ENCODE peak calls at places on chromosomes 2 and 18, in seven cellular contexts. D is posterior vena cava, L is HEK293T, H is NCI-H510A treated with DMSO at 0.1 percent for 48 hours, O is omental fat pad, T is uterus, F is HTR-8/SVneo. N is an unnamed sample.

GRCh38 chr2:62407838-62408589 is 98.0 kb downstream of the TMEM17 start:
- DNase-seq in D (peak; percentile 51), L (no peak), H (no peak), O (no peak), T (peak; percentile 67), F (no peak), N (no peak)

GRCh38 chr18:8963876-8964275 is 138.6 kb upstream of the NDUFV2 start:
- DNase-seq in D (no peak), L (no peak), H (no peak), O (no peak), T (no peak), F (no peak), N (no peak)

GRCh38 chr18:74299746-74300145 is 8.0 kb upstream of the CYB5A start:
- DNase-seq in D (no peak), L (no peak), H (no peak), O (no peak), T (no peak), F (no peak), N (no peak)

GRCh38 chr2:176641436-176641835 is 372.2 kb downstream of the MTX2 start:
- DNase-seq in D (no peak), L (no peak), H (no peak), O (no peak), T (no peak), F (no peak), N (no peak)

GRCh38 chr2:227545990-227546389 is 52.7 kb upstream of the SCYGR2 start:
- DNase-seq in D (peak; percentile 76), L (no peak), H (no peak), O (no peak), T (no peak), F (no peak), N (no peak)

GRCh38 chr18:13452448-13452811 is 233.9 kb downstream of the LDLRAD4 start:
- DNase-seq in D (no peak), L (no peak), H (no peak), O (no peak), T (peak; percentile 50), F (peak; percentile 15), N (peak; percentile 92)

GRCh38 chr2:118221952-118222594 is 133.8 kb downstream of the INSIG2 start:
- DNase-seq in D (no peak), L (peak; percentile 59), H (peak; percentile 81), O (no peak), T (no peak), F (peak; percentile 43), N (no peak)

GRCh38 chr18:42030586-42031182 is 75.7 kb downstream of the PIK3C3 start:
- DNase-seq in D (no peak), L (peak; percentile 31), H (peak; percentile 12), O (no peak), T (no peak), F (peak; percentile 21), N (no peak)

GRCh38 chr2:61980758-61981157 is 75.3 kb downstream of the COMMD1 start:
- DNase-seq in D (no peak), L (no peak), H (no peak), O (no peak), T (no peak), F (no peak), N (no peak)

GRCh38 chr2:35415282-35415681 is 940.3 kb upstream of the CRIM1 start:
- DNase-seq in D (no peak), L (no peak), H (no peak), O (no peak), T (no peak), F (no peak), N (no peak)

GRCh38 chr2:110674620-110675555 is 3.0 kb downstream of the BUB1 start:
- DNase-seq in D (no peak), L (no peak), H (peak; percentile 46), O (no peak), T (no peak), F (no peak), N (no peak)

GRCh38 chr18:49862656-49863385 is 49.5 kb upstream of the ACAA2 start:
- DNase-seq in D (no peak), L (no peak), H (no peak), O (no peak), T (no peak), F (no peak), N (no peak)

GRCh38 chr2:168740788-168741187 is 61.6 kb upstream of the NOSTRIN start:
- DNase-seq in D (no peak), L (no peak), H (no peak), O (no peak), T (no peak), F (no peak), N (no peak)

GRCh38 chr2:180910831-180911665 is 69.4 kb upstream of the UBE2E3 start:
- DNase-seq in D (no peak), L (no peak), H (no peak), O (no peak), T (no peak), F (no peak), N (no peak)

GRCh38 chr2:63652063-63652985 is 63.6 kb downstream of the MDH1 start:
- DNase-seq in D (no peak), L (no peak), H (no peak), O (no peak), T (no peak), F (no peak), N (no peak)

GRCh38 chr2:1494906-1495305 is 81.6 kb downstream of the TPO start:
- DNase-seq in D (peak; percentile 28), L (no peak), H (no peak), O (no peak), T (no peak), F (no peak), N (no peak)

GRCh38 chr2:212723226-212723625 is 184.6 kb upstream of the ERBB4 start:
- DNase-seq in D (no peak), L (no peak), H (no peak), O (no peak), T (no peak), F (no peak), N (no peak)

GRCh38 chr2:59000796-59001195 is 759.7 kb upstream of the FANCL start:
- DNase-seq in D (no peak), L (no peak), H (no peak), O (no peak), T (no peak), F (no peak), N (no peak)

GRCh38 chr2:230330725-230331124 is 3.7 kb downstream of the SP140L start:
- DNase-seq in D (no peak), L (no peak), H (no peak), O (no peak), T (no peak), F (no peak), N (no peak)

GRCh38 chr2:112881217-112882000 is 29.6 kb upstream of the IL37 start:
- DNase-seq in D (no peak), L (no peak), H (no peak), O (no peak), T (no peak), F (peak; percentile 81), N (no peak)

GRCh38 chr2:100470898-100471514 is 724 bp downstream of the NMS start:
- DNase-seq in D (no peak), L (peak; percentile 74), H (no peak), O (no peak), T (no peak), F (peak; percentile 30), N (no peak)

GRCh38 chr2:6782523-6783061 is 83.1 kb downstream of the CMPK2 start:
- DNase-seq in D (no peak), L (no peak), H (no peak), O (no peak), T (no peak), F (no peak), N (no peak)

GRCh38 chr2:239625106-239625845 is 224.5 kb upstream of the HDAC4 start:
- DNase-seq in D (peak; percentile 57), L (no peak), H (no peak), O (no peak), T (no peak), F (no peak), N (no peak)

GRCh38 chr18:74252032-74252380 is 39.8 kb downstream of the CYB5A start:
- DNase-seq in D (no peak), L (no peak), H (no peak), O (no peak), T (no peak), F (no peak), N (no peak)

GRCh38 chr2:172937884-172938712 is 137.5 kb upstream of the MAP3K20 start:
- DNase-seq in D (no peak), L (no peak), H (no peak), O (no peak), T (no peak), F (no peak), N (no peak)

GRCh38 chr2:240635998-240636547 is 10.8 kb downstream of the GPR35 start:
- DNase-seq in D (peak; percentile 62), L (no peak), H (no peak), O (no peak), T (peak; percentile 7), F (no peak), N (no peak)

GRCh38 chr2:37415128-37415817 is 70.8 kb downstream of the QPCT start:
- DNase-seq in D (no peak), L (no peak), H (peak; percentile 8), O (no peak), T (no peak), F (peak; percentile 56), N (no peak)

GRCh38 chr18:50161806-50162205 is 33.1 kb downstream of the MYO5B start:
- DNase-seq in D (no peak), L (no peak), H (no peak), O (no peak), T (no peak), F (no peak), N (no peak)

GRCh38 chr2:7289697-7290096 is 372.5 kb downstream of the RNF144A start:
- DNase-seq in D (no peak), L (no peak), H (no peak), O (no peak), T (no peak), F (no peak), N (no peak)

GRCh38 chr2:128784626-128785306 is 466.1 kb upstream of the HS6ST1 start:
- DNase-seq in D (peak; percentile 58), L (no peak), H (no peak), O (no peak), T (no peak), F (no peak), N (no peak)

GRCh38 chr2:178512491-178512890 is 32.2 kb downstream of the PLEKHA3 start:
- DNase-seq in D (no peak), L (no peak), H (no peak), O (no peak), T (no peak), F (no peak), N (no peak)

GRCh38 chr2:148853458-148853857 is 21.6 kb upstream of the KIF5C start:
- DNase-seq in D (no peak), L (no peak), H (no peak), O (no peak), T (no peak), F (no peak), N (no peak)

GRCh38 chr18:80181642-80182461 is 65.5 kb downstream of the PARD6G start:
- DNase-seq in D (no peak), L (no peak), H (peak; percentile 21), O (no peak), T (no peak), F (no peak), N (no peak)

GRCh38 chr2:225177098-225177497 is 134.8 kb upstream of the DOCK10 start:
- DNase-seq in D (no peak), L (no peak), H (no peak), O (no peak), T (no peak), F (peak; percentile 13), N (no peak)

GRCh38 chr2:54522624-54523281 is 66.6 kb downstream of the SPTBN1 start:
- DNase-seq in D (no peak), L (peak; percentile 64), H (peak; percentile 90), O (no peak), T (no peak), F (peak; percentile 53), N (no peak)

GRCh38 chr2:233217892-233218377 is 33.5 kb upstream of the ATG16L1 start:
- DNase-seq in D (peak; percentile 22), L (no peak), H (no peak), O (no peak), T (no peak), F (no peak), N (no peak)

GRCh38 chr2:228699400-228699799 is 517.9 kb upstream of the SPHKAP start:
- DNase-seq in D (no peak), L (no peak), H (no peak), O (no peak), T (no peak), F (peak; percentile 11), N (no peak)

GRCh38 chr2:126664234-126664633 is 8.3 kb downstream of the GYPC start:
- DNase-seq in D (no peak), L (no peak), H (no peak), O (no peak), T (no peak), F (no peak), N (no peak)

N was measured in ascending aorta.